ENCODE peak calls at places on chromosomes 6 and 20, in five cellular contexts. B is KG1, C is fibroblast of lung, H is PC-9, I is HS-5. X is an unnamed sample.

GRCh38 chr20:1287787-1288569 is 21.9 kb downstream of the SNPH start:
- DNase-seq in B (no peak), C (no peak), H (no peak), I (no peak), X (no peak)

GRCh38 chr6:15036690-15037245 is 209.1 kb upstream of the JARID2 start:
- DNase-seq in B (no peak), C (no peak), H (peak; percentile 71), I (no peak), X (peak; percentile 59)

GRCh38 chr6:79158856-79159516 is 75.5 kb downstream of the HMGN3 start:
- DNase-seq in B (no peak), C (peak; percentile 53), H (no peak), I (no peak), X (peak; percentile 36)

GRCh38 chr6:2576499-2576898 is 174.2 kb downstream of the MYLK4 start:
- DNase-seq in B (no peak), C (no peak), H (no peak), I (no peak), X (peak; percentile 79)

GRCh38 chr6:153568601-153569000 is 437.5 kb upstream of the RGS17 start:
- DNase-seq in B (no peak), C (peak; percentile 9), H (no peak), I (peak; percentile 56), X (no peak)

GRCh38 chr6:118335325-118335724 is 212.8 kb upstream of the PLN start:
- DNase-seq in B (no peak), C (peak; percentile 38), H (no peak), I (no peak), X (no peak)

GRCh38 chr20:8361008-8361652 is 229.1 kb downstream of the PLCB1 start:
- DNase-seq in B (no peak), C (peak; percentile 73), H (no peak), I (peak; percentile 37), X (no peak)

GRCh38 chr20:31666258-31667042 is 28.7 kb downstream of the COX4I2 start:
- DNase-seq in B (no peak), C (no peak), H (no peak), I (no peak), X (no peak)

GRCh38 chr6:166450167-166450873 is 67.6 kb upstream of the MPC1 start:
- DNase-seq in B (no peak), C (no peak), H (no peak), I (no peak), X (no peak)

GRCh38 chr6:44169154-44169553 is 10.5 kb downstream of the CAPN11 start:
- DNase-seq in B (no peak), C (no peak), H (no peak), I (no peak), X (no peak)

GRCh38 chr20:60867589-60867988 is 384.5 kb upstream of the CDH4 start:
- DNase-seq in B (no peak), C (no peak), H (no peak), I (no peak), X (no peak)

GRCh38 chr20:13229538-13229937 is 8.5 kb downstream of the ISM1 start:
- DNase-seq in B (no peak), C (no peak), H (no peak), I (no peak), X (no peak)

GRCh38 chr20:43583982-43584432 is 6.7 kb upstream of the IFT52 start:
- DNase-seq in B (no peak), C (peak; percentile 97), H (peak; percentile 43), I (peak; percentile 78), X (peak; percentile 95)

GRCh38 chr6:167576050-167576741 is 250.5 kb upstream of the AFDN start:
- DNase-seq in B (no peak), C (no peak), H (no peak), I (no peak), X (no peak)

GRCh38 chr6:10369896-10370295 is 45.0 kb downstream of the TFAP2A start:
- DNase-seq in B (no peak), C (peak; percentile 16), H (no peak), I (peak; percentile 56), X (no peak)

GRCh38 chr20:32807706-32808105 is 12.0 kb upstream of the MAPRE1 start:
- DNase-seq in B (no peak), C (no peak), H (no peak), I (no peak), X (no peak)

GRCh38 chr6:148027201-148027600 is 315.4 kb upstream of the SASH1 start:
- DNase-seq in B (no peak), C (no peak), H (no peak), I (no peak), X (no peak)

GRCh38 chr20:14198416-14198815 is 139.0 kb downstream of the FLRT3 start:
- DNase-seq in B (no peak), C (no peak), H (no peak), I (no peak), X (no peak)

GRCh38 chr6:129280719-129281118 is 397.8 kb downstream of the LAMA2 start:
- DNase-seq in B (no peak), C (no peak), H (no peak), I (no peak), X (no peak)

GRCh38 chr20:62354031-62354808 is 12.9 kb downstream of the LAMA5 start:
- DNase-seq in B (no peak), C (no peak), H (no peak), I (no peak), X (no peak)

GRCh38 chr6:36333889-36334288 is 2.8 kb downstream of the BNIP5 start:
- DNase-seq in B (no peak), C (peak; percentile 36), H (no peak), I (no peak), X (no peak)

GRCh38 chr6:89790403-89790802 is 29.2 kb downstream of the MDN1 start:
- DNase-seq in B (no peak), C (no peak), H (no peak), I (no peak), X (no peak)

GRCh38 chr6:140663772-140664171 is 1289.3 kb upstream of the CITED2 start:
- DNase-seq in B (no peak), C (no peak), H (no peak), I (no peak), X (no peak)

GRCh38 chr6:3328796-3329195 is 70.0 kb downstream of the PSMG4 start:
- DNase-seq in B (no peak), C (no peak), H (no peak), I (no peak), X (no peak)

GRCh38 chr6:121748850-121749249 is 313.4 kb downstream of the GJA1 start:
- DNase-seq in B (no peak), C (no peak), H (no peak), I (no peak), X (no peak)